ENCODE peak calls at places on chromosomes 11 and 22, in eight cellular contexts. D is Ammon's horn; L is body of pancreas; R is SK-N-SH; N is upper lobe of left lung; K is LHCN-M2; Q is NCI-H1417; Y is activated naive CD4-positive, alpha-beta T cell treated with anti-CD3 and anti-CD28 coated beads, Interleukin-2, amount 10 ng/mL, durations not matched to agents 7 days and 5 days. F is an unnamed sample.

GRCh38 chr22:38831166-38831945 is 12.5 kb downstream of the NPTXR start:
- DNase-seq in Q (no peak), R (no peak), Y (no peak), L (no peak), K (peak), N (peak), D (no peak), F (no peak)

GRCh38 chr11:122398167-122398566 is 257.4 kb upstream of the UBASH3B start:
- DNase-seq in D (no peak), Y (no peak), R (no peak), L (no peak), N (no peak), K (no peak), Q (no peak), F (no peak)

GRCh38 chr11:11211888-11212287 is 141.2 kb downstream of the CSNK2A3 start:
- DNase-seq in Y (no peak), Q (no peak), N (no peak), K (no peak), L (no peak), R (no peak), D (no peak), F (no peak)

GRCh38 chr22:25835348-25835747 is 93.4 kb downstream of the MYO18B start:
- DNase-seq in N (no peak), Q (no peak), D (no peak), K (no peak), Y (no peak), R (no peak), L (no peak), F (no peak)

GRCh38 chr11:128302425-128303186 is 284.8 kb downstream of the ETS1 start:
- DNase-seq in N (no peak), R (peak), L (no peak), Y (peak), D (no peak), Q (peak), K (no peak), F (no peak)

GRCh38 chr11:17385492-17385891 is 3.0 kb downstream of the KCNJ11 start:
- DNase-seq in R (no peak), N (no peak), Q (no peak), K (no peak), L (no peak), Y (no peak), D (no peak), F (no peak)

GRCh38 chr11:134270250-134270714 is 5.9 kb upstream of the GLB1L3 start:
- DNase-seq in R (peak), L (no peak), K (peak), Y (peak), Q (peak), D (no peak), N (no peak), F (no peak)

GRCh38 chr22:49583341-49583740 is 244.3 kb downstream of the BRD1 start:
- DNase-seq in Q (no peak), L (no peak), Y (no peak), R (peak), K (no peak), N (no peak), D (no peak), F (no peak)

GRCh38 chr11:36016263-36016662 is 72.4 kb downstream of the LDLRAD3 start:
- DNase-seq in Y (no peak), Q (no peak), N (no peak), D (no peak), R (no peak), K (no peak), L (no peak), F (no peak)

F was measured in mucosa of descending colon.